ENCODE peak calls at places on chromosomes 1 and 21, in five cellular contexts. T is Panc1, V is A549, O is cardiac muscle cell, X is MCF 10A. F is an unnamed sample.

GRCh38 chr1:209883341-209883971 is 54.6 kb upstream of the SYT14 start:
- DNase-seq in T (no peak), V (no peak), O (peak; percentile 68), X (no peak), F (no peak)

GRCh38 chr21:44868707-44869106 is 4.8 kb downstream of the PTTG1IP start:
- DNase-seq in T (no peak), V (no peak), O (no peak), X (no peak), F (no peak)

GRCh38 chr1:42730988-42731387 is 9.0 kb downstream of the CLDN19 start:
- DNase-seq in T (peak; percentile 13), V (no peak), O (no peak), X (peak; percentile 62), F (no peak)

GRCh38 chr21:26199471-26199870 is 28.9 kb upstream of the APP start:
- DNase-seq in T (no peak), V (no peak), O (peak; percentile 39), X (peak; percentile 46), F (no peak)

GRCh38 chr1:94805912-94806311 is 14.2 kb upstream of the SLC44A3 start:
- DNase-seq in T (peak; percentile 41), V (peak; percentile 26), O (peak; percentile 78), X (peak; percentile 68), F (peak; percentile 66)

GRCh38 chr21:16169102-16169511 is 439.3 kb downstream of the USP25 start:
- DNase-seq in T (no peak), V (no peak), O (no peak), X (no peak), F (no peak)

GRCh38 chr1:31888281-31888680 is 49.9 kb downstream of the PTP4A2 start:
- DNase-seq in T (no peak), V (no peak), O (no peak), X (no peak), F (no peak)

GRCh38 chr1:208581252-208581651 is 337.1 kb upstream of the PLXNA2 start:
- DNase-seq in T (no peak), V (no peak), O (no peak), X (no peak), F (no peak)

GRCh38 chr1:10973552-10973951 is 38.9 kb upstream of the TARDBP start:
- DNase-seq in T (no peak), V (no peak), O (peak; percentile 70), X (peak; percentile 77), F (no peak)

GRCh38 chr1:246597340-246597739 is 31.1 kb downstream of the CNST start:
- DNase-seq in T (no peak), V (no peak), O (peak; percentile 94), X (peak; percentile 56), F (no peak)

GRCh38 chr21:45154511-45155508 is 80.4 kb downstream of the ADARB1 start:
- DNase-seq in T (no peak), V (no peak), O (peak; percentile 72), X (peak; percentile 29), F (no peak)

GRCh38 chr1:57470028-57470427 is 46.2 kb upstream of the DAB1 start:
- DNase-seq in T (no peak), V (no peak), O (peak; percentile 46), X (no peak), F (no peak)

GRCh38 chr1:194028002-194028401 is 841.6 kb upstream of the B3GALT2 start:
- DNase-seq in T (no peak), V (no peak), O (peak; percentile 78), X (peak; percentile 16), F (no peak)

GRCh38 chr21:32886339-32886738 is 114.8 kb upstream of the PAXBP1 start:
- DNase-seq in T (no peak), V (no peak), O (no peak), X (peak; percentile 9), F (no peak)

GRCh38 chr1:204834329-204834728 is 36.3 kb upstream of the NFASC start:
- DNase-seq in T (no peak), V (no peak), O (no peak), X (no peak), F (no peak)

GRCh38 chr1:39655578-39656268 is 16.2 kb downstream of the NT5C1A start:
- DNase-seq in T (no peak), V (no peak), O (no peak), X (no peak), F (no peak)

GRCh38 chr1:74733616-74734484 is 898 bp downstream of the TYW3 start:
- DNase-seq in T (peak; percentile 81), V (peak; percentile 26), O (peak; percentile 81), X (peak; percentile 77), F (peak; percentile 21)

GRCh38 chr1:32902535-32902920 is 1.3 kb upstream of the TMEM54 start:
- DNase-seq in T (no peak), V (no peak), O (no peak), X (no peak), F (no peak)

GRCh38 chr21:31354122-31354521 is 10.1 kb upstream of the TIAM1 start:
- DNase-seq in T (no peak), V (no peak), O (no peak), X (peak; percentile 84), F (no peak)

GRCh38 chr21:42319851-42320602 is 4.8 kb upstream of the TFF3 start:
- DNase-seq in T (no peak), V (no peak), O (no peak), X (no peak), F (no peak)

GRCh38 chr1:58964880-58965279 is 181.0 kb upstream of the JUN start:
- DNase-seq in T (no peak), V (no peak), O (peak; percentile 56), X (peak; percentile 48), F (no peak)

GRCh38 chr1:32394890-32395415 is 712 bp upstream of the BSDC1 start:
- DNase-seq in T (no peak), V (no peak), O (peak; percentile 29), X (no peak), F (no peak)

GRCh38 chr1:65525297-65526048 is 105.0 kb downstream of the LEPR start:
- DNase-seq in T (no peak), V (no peak), O (peak; percentile 51), X (no peak), F (peak; percentile 61)

GRCh38 chr21:35643176-35643575 is 417.1 kb downstream of the SETD4 start:
- DNase-seq in T (no peak), V (no peak), O (peak; percentile 60), X (peak; percentile 63), F (no peak)

GRCh38 chr1:153333902-153334301 is 14.7 kb downstream of the PGLYRP4 start:
- DNase-seq in T (no peak), V (no peak), O (no peak), X (no peak), F (no peak)

GRCh38 chr21:42097860-42098259 is 26.7 kb downstream of the UMODL1 start:
- DNase-seq in T (peak; percentile 74), V (peak; percentile 84), O (peak; percentile 85), X (peak; percentile 93), F (no peak)

GRCh38 chr1:223401873-223402789 is 8.9 kb downstream of the CCDC185 start:
- DNase-seq in T (no peak), V (peak; percentile 47), O (peak; percentile 63), X (peak; percentile 90), F (no peak)

GRCh38 chr1:6185635-6186382 is 5.7 kb upstream of the CHD5 start:
- DNase-seq in T (no peak), V (no peak), O (peak; percentile 53), X (peak; percentile 49), F (no peak)
- TF ChIP-seq CTCF in T (peak; percentile 85), V (peak; percentile 52), O (peak; percentile 59), X (peak; percentile 38), F (peak; percentile 49)

GRCh38 chr1:2163205-2163604 is 31.4 kb downstream of the FAAP20 start:
- DNase-seq in T (no peak), V (no peak), O (no peak), X (no peak), F (no peak)
- TF ChIP-seq CTCF in T (no peak), V (no peak), O (no peak), X (no peak), F (no peak)

DNA sequence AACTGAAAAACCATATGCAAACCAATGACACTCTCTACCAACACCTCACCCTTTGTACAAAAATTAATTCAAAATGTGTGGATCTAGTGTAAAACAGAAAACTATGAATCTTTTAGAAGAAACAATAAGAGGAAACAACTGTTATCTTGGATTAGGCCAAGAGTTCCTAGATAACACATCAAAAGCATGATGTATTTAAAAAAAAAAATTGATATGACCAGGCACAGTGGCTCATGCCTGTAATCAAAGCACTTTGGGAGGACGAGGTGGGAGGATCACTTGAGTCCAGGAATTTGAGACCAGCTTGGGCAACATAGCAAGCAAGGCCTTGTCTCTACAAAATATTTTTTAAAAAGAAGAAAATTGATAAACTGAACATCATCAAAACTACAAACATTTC is 79.0 kb downstream of the EIF4G3 start:
- DNase-seq in T (no peak), V (no peak), O (no peak), X (no peak), F (no peak)
- TF ChIP-seq CTCF in T (no peak), V (no peak), O (no peak), X (no peak), F (no peak)

DNA sequence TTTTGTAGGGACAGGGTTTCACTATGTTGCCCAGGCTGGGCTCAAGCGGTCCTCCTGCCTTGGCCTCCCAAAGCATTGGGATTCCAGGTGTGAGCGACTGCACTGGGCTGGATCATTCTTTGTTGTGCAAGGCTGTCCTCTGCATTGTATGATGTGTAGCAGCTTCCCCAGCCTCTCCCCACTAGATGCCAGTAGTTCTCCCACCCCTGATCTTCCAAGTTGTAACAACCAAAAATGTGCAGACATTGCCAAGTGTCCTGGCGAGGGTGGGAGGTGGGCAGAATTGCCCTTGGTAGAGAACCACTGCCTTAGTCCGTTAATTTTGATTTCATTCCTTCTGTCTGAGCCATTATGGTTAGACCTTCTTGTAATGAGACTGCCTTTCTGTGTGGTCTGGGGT is 7.2 kb downstream of the GALNT2 start:
- DNase-seq in T (no peak), V (no peak), O (no peak), X (no peak), F (no peak)
- TF ChIP-seq CTCF in T (no peak), V (no peak), O (no peak), X (no peak), F (no peak)

DNA sequence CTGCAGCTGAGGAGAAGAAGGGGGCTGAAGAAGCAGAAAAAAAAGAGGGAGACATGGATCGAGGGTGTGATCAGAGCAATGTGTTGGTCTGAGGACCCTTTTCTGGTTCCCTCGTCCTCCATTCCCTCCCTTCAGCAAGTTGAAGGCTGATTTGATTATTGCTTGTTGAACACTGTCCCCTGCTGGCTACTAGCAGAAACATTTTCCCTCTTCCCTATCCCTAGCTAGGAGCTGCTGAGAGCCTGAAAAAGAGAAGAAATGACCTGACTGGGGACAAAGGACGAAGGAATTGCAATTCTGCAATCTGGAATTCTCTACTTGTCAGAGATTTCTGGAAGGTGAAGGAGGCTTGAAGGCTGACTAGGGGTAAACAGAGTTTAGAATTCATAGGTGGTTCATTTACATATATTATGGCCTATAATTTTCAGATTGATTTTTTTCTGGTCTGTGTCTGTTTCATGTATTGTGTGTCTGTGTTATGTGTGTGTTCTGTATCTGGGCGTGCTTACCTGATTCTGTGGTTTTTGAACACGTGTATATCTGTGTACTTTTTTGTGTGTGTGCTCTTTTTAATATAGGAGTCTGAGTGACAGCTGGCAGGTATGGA is 9.8 kb downstream of the NHLH1 start:
- DNase-seq in T (peak; percentile 63), V (peak; percentile 65), O (peak; percentile 81), X (peak; percentile 81), F (peak; percentile 37)
- TF ChIP-seq CTCF in T (peak; percentile 97), V (peak; percentile 96), O (peak; percentile 97), X (peak; percentile 98), F (peak; percentile 98)